ENCODE peak calls at places on chromosomes 7 and 10, in four cellular contexts. J is cardiac fibroblast, Y is kidney, I is adrenal gland. K is an unnamed sample.

GRCh38 chr10:114694062-114694461 is 36.0 kb upstream of the ABLIM1 start:
- DNase-seq in J (no peak), Y (no peak), I (no peak), K (no peak)

GRCh38 chr10:31921031-31921430 is 7.6 kb downstream of the ARHGAP12 start:
- DNase-seq in J (no peak), Y (no peak), I (no peak), K (no peak)

GRCh38 chr10:123139521-123140163 is 3.9 kb downstream of the HMX3 start:
- DNase-seq in J (peak), Y (no peak), I (no peak), K (peak)

GRCh38 chr7:87575521-87575920 is 25.2 kb downstream of the ABCB1 start:
- DNase-seq in J (no peak), Y (no peak), I (peak), K (no peak)

GRCh38 chr7:155653773-155654172 is 9.3 kb downstream of the RBM33 start:
- DNase-seq in J (peak), Y (no peak), I (no peak), K (no peak)

GRCh38 chr7:155785536-155785935 is 26.7 kb downstream of the SHH start:
- DNase-seq in J (no peak), Y (no peak), I (no peak), K (no peak)

GRCh38 chr10:118944959-118945622 is 84.4 kb upstream of the NANOS1 start:
- DNase-seq in J (no peak), Y (no peak), I (peak), K (no peak)

GRCh38 chr7:13908667-13909382 is 80.6 kb downstream of the ETV1 start:
- DNase-seq in J (no peak), Y (no peak), I (no peak), K (no peak)

GRCh38 chr10:100828744-100829102 is 83.3 kb downstream of the PAX2 start:
- DNase-seq in J (no peak), Y (no peak), I (no peak), K (peak)

GRCh38 chr7:136883046-136883445 is 14.6 kb downstream of the CHRM2 start:
- DNase-seq in J (peak), Y (no peak), I (no peak), K (no peak)

GRCh38 chr10:70055550-70055949 is 2.9 kb downstream of the MACROH2A2 start:
- DNase-seq in J (no peak), Y (no peak), I (no peak), K (no peak)

GRCh38 chr10:49360271-49361177 is 35.4 kb downstream of the DRGX start:
- DNase-seq in J (peak), Y (no peak), I (no peak), K (no peak)

GRCh38 chr10:66190413-66190812 is 735.4 kb upstream of the LRRTM3 start:
- DNase-seq in J (no peak), Y (no peak), I (no peak), K (no peak)

GRCh38 chr10:76546411-76546810 is 1091.2 kb downstream of the KCNMA1 start:
- DNase-seq in J (no peak), Y (no peak), I (no peak), K (peak)

GRCh38 chr10:71795248-71795647 is 21.9 kb upstream of the VSIR start:
- DNase-seq in J (peak), Y (no peak), I (no peak), K (no peak)

GRCh38 chr7:47470567-47471357 is 111.1 kb downstream of the TNS3 start:
- DNase-seq in J (no peak), Y (no peak), I (no peak), K (peak)

GRCh38 chr10:125001313-125002043 is 59.6 kb downstream of the ZRANB1 start:
- DNase-seq in J (no peak), Y (peak), I (peak), K (no peak)

GRCh38 chr10:49543604-49544003 is 4.7 kb upstream of the ERCC6 start:
- DNase-seq in J (no peak), Y (no peak), I (no peak), K (no peak)

GRCh38 chr7:73425356-73425983 is 8.1 kb upstream of the FZD9 start:
- DNase-seq in J (no peak), Y (no peak), I (no peak), K (no peak)

GRCh38 chr7:108254259-108254658 is 124.1 kb upstream of the LAMB4 start:
- DNase-seq in J (peak), Y (no peak), I (no peak), K (no peak)

GRCh38 chr10:11724938-11725776 is 17.0 kb upstream of the ECHDC3 start:
- DNase-seq in J (peak), Y (no peak), I (peak), K (no peak)

GRCh38 chr7:80520199-80520598 is 8.3 kb upstream of the GNAT3 start:
- DNase-seq in J (no peak), Y (no peak), I (no peak), K (no peak)

GRCh38 chr7:38656976-38657375 is 25.8 kb upstream of the AMPH start:
- DNase-seq in J (peak), Y (no peak), I (no peak), K (no peak)

GRCh38 chr7:94182721-94183120 is 178.6 kb upstream of the BET1 start:
- DNase-seq in J (no peak), Y (no peak), I (no peak), K (no peak)

GRCh38 chr10:131033166-131034085 is 278.1 kb downstream of the TCERG1L start:
- DNase-seq in J (no peak), Y (no peak), I (no peak), K (no peak)

GRCh38 chr10:30062090-30062489 is 2.7 kb upstream of the JCAD start:
- DNase-seq in J (peak), Y (no peak), I (no peak), K (no peak)

GRCh38 chr10:88582806-88583583 is at the start of gene RNLS:
- DNase-seq in J (peak), Y (peak), I (peak), K (peak)

GRCh38 chr10:78263521-78263988 is 229.9 kb downstream of the RPS24 start:
- DNase-seq in J (peak), Y (no peak), I (no peak), K (no peak)

GRCh38 chr10:2296179-2296578 is 558.9 kb upstream of the ADARB2 start:
- DNase-seq in J (no peak), Y (no peak), I (no peak), K (no peak)

K was measured in NCI-H510A.